ENCODE peak calls at places on chromosomes 11 and 22, in eight cellular contexts. T is mucosa of descending colon; Z is foreskin keratinocyte; B is Panc1; E is activated B cell treated with CpG ODN at 0.5 μM for 24 hours; A is lower lobe of right lung; H is activated naive CD4-positive, alpha-beta T cell treated with anti-CD3 and anti-CD28 coated beads, Interleukin-2, amount 50 U/mL, for 72 hours; U is GM12878. P is an unnamed sample.

GRCh38 chr11:4459470-4459869 is 10.4 kb downstream of the OR52K2 start:
- ATAC-seq in T (peak), Z (peak), B (no peak), E (peak), A (peak), H (no peak), U (peak), P (no peak)

GRCh38 chr11:61639816-61640443 is 40.3 kb upstream of the DAGLA start:
- ATAC-seq in T (no peak), Z (peak), B (no peak), E (no peak), A (no peak), H (no peak), U (no peak), P (no peak)

GRCh38 chr11:86676533-86677154 is 4.2 kb upstream of the ME3 start:
- ATAC-seq in T (no peak), Z (no peak), B (no peak), E (no peak), A (no peak), H (no peak), U (peak), P (no peak)

GRCh38 chr22:39478461-39478860 is 21.6 kb downstream of the MGAT3 start:
- ATAC-seq in T (peak), Z (peak), B (no peak), E (no peak), A (peak), H (no peak), U (peak), P (no peak)

GRCh38 chr11:118194835-118195627 is 18.6 kb upstream of the SCN2B start:
- ATAC-seq in T (peak), Z (peak), B (peak), E (no peak), A (peak), H (no peak), U (no peak), P (no peak)

GRCh38 chr11:76561245-76561644 is 109.3 kb downstream of the LRRC32 start:
- ATAC-seq in T (no peak), Z (no peak), B (no peak), E (no peak), A (peak), H (no peak), U (no peak), P (no peak)

GRCh38 chr11:105456950-105457349 is 152.9 kb upstream of the GRIA4 start:
- ATAC-seq in T (no peak), Z (peak), B (no peak), E (no peak), A (no peak), H (no peak), U (peak), P (no peak)

GRCh38 chr22:30238661-30239420 is 7.7 kb downstream of the LIF start:
- ATAC-seq in T (peak), Z (no peak), B (peak), E (no peak), A (peak), H (no peak), U (no peak), P (no peak)

GRCh38 chr22:22552630-22553029 is 6.4 kb downstream of the PRAME start:
- ATAC-seq in T (no peak), Z (no peak), B (no peak), E (peak), A (no peak), H (no peak), U (peak), P (no peak)

GRCh38 chr11:6733326-6734030 is 38.3 kb downstream of the OR2AG2 start:
- ATAC-seq in T (peak), Z (no peak), B (no peak), E (no peak), A (no peak), H (peak), U (no peak), P (peak)

GRCh38 chr11:128621491-128622136 is 34.3 kb upstream of the ETS1 start:
- ATAC-seq in T (no peak), Z (no peak), B (no peak), E (no peak), A (no peak), H (no peak), U (no peak), P (no peak)

P was measured in activated T-helper 17 cell treated with anti-CD3 and anti-CD28 coated beads, Interleukin-2, amount 50 U/mL, for 72 hours.